ENCODE peak calls at places on chromosome 7, in eight cellular contexts. One of them, this sample, is unnamed.

GRCh38 chr7:67019562-67020390 is 23.1 kb downstream of the TYW1 start:
- DNase-seq in HCT116: no peak
- DNase-seq in lung: no peak
- DNase-seq in colonic mucosa: no peak
- DNase-seq in Caco-2: no peak
- DNase-seq in cardiac fibroblast: peak; percentile 41
- DNase-seq in mammary epithelial cell: peak; percentile 51
- DNase-seq in A549: no peak
- DNase-seq in this sample: no peak

GRCh38 chr7:14748461-14748860 is 154.1 kb downstream of the DGKB start:
- DNase-seq in HCT116: peak; percentile 39
- DNase-seq in lung: no peak
- DNase-seq in colonic mucosa: no peak
- DNase-seq in Caco-2: no peak
- DNase-seq in cardiac fibroblast: peak; percentile 93
- DNase-seq in mammary epithelial cell: peak; percentile 82
- DNase-seq in A549: no peak
- DNase-seq in this sample: no peak

GRCh38 chr7:134343136-134343535 is 26.4 kb upstream of the SLC35B4 start:
- DNase-seq in HCT116: no peak
- DNase-seq in lung: no peak
- DNase-seq in colonic mucosa: no peak
- DNase-seq in Caco-2: no peak
- DNase-seq in cardiac fibroblast: no peak
- DNase-seq in mammary epithelial cell: no peak
- DNase-seq in A549: no peak
- DNase-seq in this sample: no peak

GRCh38 chr7:97595439-97595838 is 136.4 kb upstream of the TAC1 start:
- DNase-seq in HCT116: no peak
- DNase-seq in lung: no peak
- DNase-seq in colonic mucosa: no peak
- DNase-seq in Caco-2: no peak
- DNase-seq in cardiac fibroblast: no peak
- DNase-seq in mammary epithelial cell: no peak
- DNase-seq in A549: no peak
- DNase-seq in this sample: no peak

GRCh38 chr7:17679427-17679826 is 260.9 kb downstream of the SNX13 start:
- DNase-seq in HCT116: no peak
- DNase-seq in lung: no peak
- DNase-seq in colonic mucosa: no peak
- DNase-seq in Caco-2: no peak
- DNase-seq in cardiac fibroblast: peak; percentile 87
- DNase-seq in mammary epithelial cell: no peak
- DNase-seq in A549: peak; percentile 37
- DNase-seq in this sample: no peak

GRCh38 chr7:139696547-139696946 is 81.3 kb downstream of the HIPK2 start:
- DNase-seq in HCT116: no peak
- DNase-seq in lung: no peak
- DNase-seq in colonic mucosa: no peak
- DNase-seq in Caco-2: no peak
- DNase-seq in cardiac fibroblast: no peak
- DNase-seq in mammary epithelial cell: no peak
- DNase-seq in A549: no peak
- DNase-seq in this sample: no peak

GRCh38 chr7:153832160-153832559 is 220.0 kb upstream of the DPP6 start:
- DNase-seq in HCT116: no peak
- DNase-seq in lung: no peak
- DNase-seq in colonic mucosa: no peak
- DNase-seq in Caco-2: no peak
- DNase-seq in cardiac fibroblast: no peak
- DNase-seq in mammary epithelial cell: no peak
- DNase-seq in A549: no peak
- DNase-seq in this sample: no peak

GRCh38 chr7:5117095-5117970 is 71.7 kb downstream of the RBAK start:
- DNase-seq in HCT116: no peak
- DNase-seq in lung: no peak
- DNase-seq in colonic mucosa: no peak
- DNase-seq in Caco-2: no peak
- DNase-seq in cardiac fibroblast: no peak
- DNase-seq in mammary epithelial cell: no peak
- DNase-seq in A549: no peak
- DNase-seq in this sample: no peak

GRCh38 chr7:104980969-104981670 is 32.9 kb upstream of the KMT2E start:
- DNase-seq in HCT116: peak; percentile 54
- DNase-seq in lung: no peak
- DNase-seq in colonic mucosa: no peak
- DNase-seq in Caco-2: no peak
- DNase-seq in cardiac fibroblast: peak; percentile 81
- DNase-seq in mammary epithelial cell: peak; percentile 51
- DNase-seq in A549: peak; percentile 58
- DNase-seq in this sample: no peak

GRCh38 chr7:129437190-129437589 is 3.0 kb downstream of the STRIP2 start:
- DNase-seq in HCT116: no peak
- DNase-seq in lung: no peak
- DNase-seq in colonic mucosa: no peak
- DNase-seq in Caco-2: no peak
- DNase-seq in cardiac fibroblast: no peak
- DNase-seq in mammary epithelial cell: no peak
- DNase-seq in A549: no peak
- DNase-seq in this sample: no peak

GRCh38 chr7:82677493-82677892 is 233.9 kb upstream of the CACNA2D1 start:
- DNase-seq in HCT116: no peak
- DNase-seq in lung: no peak
- DNase-seq in colonic mucosa: no peak
- DNase-seq in Caco-2: no peak
- DNase-seq in cardiac fibroblast: peak; percentile 16
- DNase-seq in mammary epithelial cell: no peak
- DNase-seq in A549: no peak
- DNase-seq in this sample: no peak

GRCh38 chr7:146255604-146256003 is 139.0 kb downstream of the CNTNAP2 start:
- DNase-seq in HCT116: no peak
- DNase-seq in lung: no peak
- DNase-seq in colonic mucosa: no peak
- DNase-seq in Caco-2: no peak
- DNase-seq in cardiac fibroblast: no peak
- DNase-seq in mammary epithelial cell: no peak
- DNase-seq in A549: no peak
- DNase-seq in this sample: no peak

GRCh38 chr7:29609162-29610030 is 45.8 kb downstream of the PRR15 start:
- DNase-seq in HCT116: peak; percentile 42
- DNase-seq in lung: no peak
- DNase-seq in colonic mucosa: peak; percentile 79
- DNase-seq in Caco-2: peak; percentile 82
- DNase-seq in cardiac fibroblast: peak; percentile 75
- DNase-seq in mammary epithelial cell: peak; percentile 79
- DNase-seq in A549: peak; percentile 77
- DNase-seq in this sample: no peak

GRCh38 chr7:44101966-44102845 is 1.9 kb upstream of the AEBP1 start:
- DNase-seq in HCT116: no peak
- DNase-seq in lung: no peak
- DNase-seq in colonic mucosa: no peak
- DNase-seq in Caco-2: no peak
- DNase-seq in cardiac fibroblast: peak; percentile 78
- DNase-seq in mammary epithelial cell: peak; percentile 46
- DNase-seq in A549: no peak
- DNase-seq in this sample: no peak

GRCh38 chr7:44102846-44103565 is 1.1 kb upstream of the AEBP1 start:
- DNase-seq in HCT116: no peak
- DNase-seq in lung: no peak
- DNase-seq in colonic mucosa: no peak
- DNase-seq in Caco-2: no peak
- DNase-seq in cardiac fibroblast: no peak
- DNase-seq in mammary epithelial cell: no peak
- DNase-seq in A549: no peak
- DNase-seq in this sample: no peak

GRCh38 chr7:44104880-44105771 is 981 bp downstream of the AEBP1 start:
- DNase-seq in HCT116: no peak
- DNase-seq in lung: no peak
- DNase-seq in colonic mucosa: no peak
- DNase-seq in Caco-2: no peak
- DNase-seq in cardiac fibroblast: peak; percentile 70
- DNase-seq in mammary epithelial cell: peak; percentile 26
- DNase-seq in A549: no peak
- DNase-seq in this sample: no peak

GRCh38 chr7:44103941-44104879 is at the start of gene AEBP1:
- DNase-seq in HCT116: no peak
- DNase-seq in lung: no peak
- DNase-seq in colonic mucosa: no peak
- DNase-seq in Caco-2: no peak
- DNase-seq in cardiac fibroblast: peak; percentile 33
- DNase-seq in mammary epithelial cell: no peak
- DNase-seq in A549: no peak
- DNase-seq in this sample: no peak

DNA sequence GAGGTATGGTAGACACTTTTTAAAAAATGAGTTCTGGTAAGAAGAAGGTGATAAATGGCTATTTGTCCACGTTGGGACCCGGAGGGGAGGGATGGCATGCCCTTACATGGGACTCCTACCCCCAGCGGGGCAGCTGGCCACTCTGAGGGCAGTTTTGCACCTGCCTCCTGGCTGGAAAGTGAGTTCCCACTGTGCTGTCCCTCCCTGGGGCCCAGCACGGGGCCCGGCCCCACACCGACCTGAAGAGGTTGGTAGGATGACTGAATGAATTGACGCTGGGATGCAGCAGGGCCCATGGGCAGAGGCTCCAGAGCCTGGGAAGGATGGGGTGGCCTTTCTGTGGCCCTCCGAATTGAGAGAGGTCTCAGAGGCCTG is 592 bp upstream of the AEBP1 start:
- DNase-seq in HCT116: no peak
- DNase-seq in lung: no peak
- DNase-seq in colonic mucosa: no peak
- DNase-seq in Caco-2: no peak
- DNase-seq in cardiac fibroblast: no peak
- DNase-seq in mammary epithelial cell: no peak
- DNase-seq in A549: no peak
- DNase-seq in this sample: no peak
- H3K4me3 ChIP-seq in HCT116: no peak overlapping the region
- H3K4me3 ChIP-seq in lung: no peak overlapping the region
- H3K4me3 ChIP-seq in colonic mucosa: no peak overlapping the region
- H3K4me3 ChIP-seq in Caco-2: no peak overlapping the region
- H3K4me3 ChIP-seq in cardiac fibroblast: no peak overlapping the region
- H3K4me3 ChIP-seq in mammary epithelial cell: no peak overlapping the region
- H3K4me3 ChIP-seq in A549: no peak overlapping the region
- H3K4me3 ChIP-seq in this sample: no peak overlapping the region

GRCh38 chr7:149369497-149369896 is 91.4 kb downstream of the ZNF777 start:
- DNase-seq in HCT116: peak; percentile 12
- DNase-seq in lung: no peak
- DNase-seq in colonic mucosa: no peak
- DNase-seq in Caco-2: peak; percentile 58
- DNase-seq in cardiac fibroblast: no peak
- DNase-seq in mammary epithelial cell: peak; percentile 37
- DNase-seq in A549: no peak
- DNase-seq in this sample: peak; percentile 91
- TF ChIP-seq CTCF in HCT116: no peak
- TF ChIP-seq CTCF in lung: no peak
- TF ChIP-seq CTCF in colonic mucosa: no peak
- TF ChIP-seq CTCF in Caco-2: no peak
- TF ChIP-seq CTCF in cardiac fibroblast: no peak
- TF ChIP-seq CTCF in mammary epithelial cell: no peak
- TF ChIP-seq CTCF in A549: no peak
- TF ChIP-seq CTCF in this sample: no peak

GRCh38 chr7:20786049-20786412 is 655 bp downstream of the SP8 start:
- DNase-seq in HCT116: no peak
- DNase-seq in lung: no peak
- DNase-seq in colonic mucosa: no peak
- DNase-seq in Caco-2: no peak
- DNase-seq in cardiac fibroblast: no peak
- DNase-seq in mammary epithelial cell: no peak
- DNase-seq in A549: no peak
- DNase-seq in this sample: no peak

GRCh38 chr7:20783131-20783715 is 3.5 kb downstream of the SP8 start:
- DNase-seq in HCT116: no peak
- DNase-seq in lung: no peak
- DNase-seq in colonic mucosa: no peak
- DNase-seq in Caco-2: no peak
- DNase-seq in cardiac fibroblast: no peak
- DNase-seq in mammary epithelial cell: no peak
- DNase-seq in A549: no peak
- DNase-seq in this sample: no peak

GRCh38 chr7:20784311-20785210 is 2.1 kb downstream of the SP8 start:
- DNase-seq in HCT116: no peak
- DNase-seq in lung: no peak
- DNase-seq in colonic mucosa: no peak
- DNase-seq in Caco-2: peak; percentile 80
- DNase-seq in cardiac fibroblast: no peak
- DNase-seq in mammary epithelial cell: peak; percentile 66
- DNase-seq in A549: peak; percentile 40
- DNase-seq in this sample: no peak

GRCh38 chr7:20785211-20786048 is 1.3 kb downstream of the SP8 start:
- DNase-seq in HCT116: no peak
- DNase-seq in lung: no peak
- DNase-seq in colonic mucosa: no peak
- DNase-seq in Caco-2: peak; percentile 54
- DNase-seq in cardiac fibroblast: no peak
- DNase-seq in mammary epithelial cell: peak; percentile 48
- DNase-seq in A549: no peak
- DNase-seq in this sample: no peak

GRCh38 chr7:20783716-20784310 is 2.9 kb downstream of the SP8 start:
- DNase-seq in HCT116: no peak
- DNase-seq in lung: no peak
- DNase-seq in colonic mucosa: peak; percentile 33
- DNase-seq in Caco-2: no peak
- DNase-seq in cardiac fibroblast: no peak
- DNase-seq in mammary epithelial cell: no peak
- DNase-seq in A549: no peak
- DNase-seq in this sample: no peak
- H3K4me3 ChIP-seq in HCT116: no peak overlapping the region
- H3K4me3 ChIP-seq in lung: no peak overlapping the region
- H3K4me3 ChIP-seq in colonic mucosa: peak overlapping the region; percentile 17
- H3K4me3 ChIP-seq in Caco-2: no peak overlapping the region
- H3K4me3 ChIP-seq in cardiac fibroblast: no peak overlapping the region
- H3K4me3 ChIP-seq in mammary epithelial cell: no peak overlapping the region
- H3K4me3 ChIP-seq in A549: no peak overlapping the region
- H3K4me3 ChIP-seq in this sample: no peak overlapping the region

GRCh38 chr7:141979611-141980010 is 6.0 kb upstream of the TAS2R38 start:
- DNase-seq in HCT116: no peak
- DNase-seq in lung: no peak
- DNase-seq in colonic mucosa: no peak
- DNase-seq in Caco-2: no peak
- DNase-seq in cardiac fibroblast: no peak
- DNase-seq in mammary epithelial cell: no peak
- DNase-seq in A549: no peak
- DNase-seq in this sample: no peak

GRCh38 chr7:141978351-141978750 is 4.8 kb upstream of the TAS2R38 start:
- DNase-seq in HCT116: no peak
- DNase-seq in lung: no peak
- DNase-seq in colonic mucosa: no peak
- DNase-seq in Caco-2: no peak
- DNase-seq in cardiac fibroblast: no peak
- DNase-seq in mammary epithelial cell: no peak
- DNase-seq in A549: no peak
- DNase-seq in this sample: no peak

GRCh38 chr7:141975806-141976523 is 2.4 kb upstream of the TAS2R38 start:
- DNase-seq in HCT116: peak; percentile 60
- DNase-seq in lung: peak; percentile 82
- DNase-seq in colonic mucosa: peak; percentile 90
- DNase-seq in Caco-2: peak; percentile 85
- DNase-seq in cardiac fibroblast: peak; percentile 76
- DNase-seq in mammary epithelial cell: peak; percentile 78
- DNase-seq in A549: peak; percentile 77
- DNase-seq in this sample: peak; percentile 14

GRCh38 chr7:141974831-141975230 is 1.3 kb upstream of the TAS2R38 start:
- DNase-seq in HCT116: peak; percentile 28
- DNase-seq in lung: no peak
- DNase-seq in colonic mucosa: peak; percentile 45
- DNase-seq in Caco-2: peak; percentile 44
- DNase-seq in cardiac fibroblast: peak; percentile 49
- DNase-seq in mammary epithelial cell: peak; percentile 37
- DNase-seq in A549: peak; percentile 63
- DNase-seq in this sample: no peak

GRCh38 chr7:141976524-141977245 is 3.1 kb upstream of the TAS2R38 start:
- DNase-seq in HCT116: no peak
- DNase-seq in lung: no peak
- DNase-seq in colonic mucosa: no peak
- DNase-seq in Caco-2: no peak
- DNase-seq in cardiac fibroblast: no peak
- DNase-seq in mammary epithelial cell: no peak
- DNase-seq in A549: no peak
- DNase-seq in this sample: no peak
- TF ChIP-seq CTCF in HCT116: no peak
- TF ChIP-seq CTCF in lung: no peak
- TF ChIP-seq CTCF in colonic mucosa: peak; percentile 3
- TF ChIP-seq CTCF in Caco-2: no peak
- TF ChIP-seq CTCF in cardiac fibroblast: no peak
- TF ChIP-seq CTCF in mammary epithelial cell: no peak
- TF ChIP-seq CTCF in A549: peak; percentile 29
- TF ChIP-seq CTCF in this sample: no peak

This sample was measured in LNCaP clone FGC.